ENCODE peak calls at places on chromosomes 1 and 21, in four cellular contexts. F, C, X and T are unnamed samples.

GRCh38 chr1:67540733-67541125 is 110.5 kb upstream of the SERBP1 start:
- DNase-seq in F (no peak), C (no peak), X (no peak), T (no peak)

GRCh38 chr1:24694380-24694843 is 50.8 kb upstream of the CLIC4 start:
- DNase-seq in F (no peak), C (peak), X (no peak), T (no peak)

GRCh38 chr1:40383095-40383487 is 9.6 kb downstream of the SMAP2 start:
- DNase-seq in F (no peak), C (peak), X (no peak), T (no peak)

GRCh38 chr1:224726783-224727182 is 110.7 kb downstream of the CNIH3 start:
- DNase-seq in F (no peak), C (no peak), X (peak), T (peak)

GRCh38 chr1:39753132-39754025 is 14.7 kb downstream of the PPIE start:
- DNase-seq in F (no peak), C (no peak), X (no peak), T (no peak)

GRCh38 chr1:103416681-103417318 is 108.7 kb upstream of the RNPC3 start:
- DNase-seq in F (no peak), C (no peak), X (no peak), T (no peak)

GRCh38 chr1:83641828-83642443 is 357.0 kb downstream of the TTLL7 start:
- DNase-seq in F (no peak), C (no peak), X (no peak), T (no peak)

GRCh38 chr1:161133220-161133740 is 813 bp upstream of the DEDD start:
- DNase-seq in F (no peak), C (no peak), X (no peak), T (no peak)

GRCh38 chr1:43992232-43992995 is 1.0 kb downstream of the CCDC24 start:
- DNase-seq in F (no peak), C (peak), X (no peak), T (no peak)

GRCh38 chr1:235657747-235658526 is 8.4 kb upstream of the GNG4 start:
- DNase-seq in F (no peak), C (peak), X (no peak), T (no peak)

GRCh38 chr1:150293433-150294253 is at the start of gene MRPS21:
- DNase-seq in F (peak), C (peak), X (peak), T (peak)

GRCh38 chr1:24130385-24130784 is 12.6 kb downstream of the IL22RA1 start:
- DNase-seq in F (no peak), C (no peak), X (no peak), T (no peak)

GRCh38 chr1:109537450-109538178 is 2.1 kb upstream of the GPR61 start:
- DNase-seq in F (no peak), C (no peak), X (no peak), T (no peak)

GRCh38 chr1:228110536-228110935 is 1.4 kb upstream of the MRPL55 start:
- DNase-seq in F (no peak), C (no peak), X (no peak), T (no peak)

GRCh38 chr1:36257375-36257767 is 33.1 kb downstream of the THRAP3 start:
- DNase-seq in F (no peak), C (no peak), X (peak), T (no peak)

GRCh38 chr1:46246548-46247432 is 773 bp upstream of the RAD54L start:
- DNase-seq in F (peak), C (no peak), X (peak), T (no peak)

GRCh38 chr1:93814059-93814794 is 64.8 kb downstream of the DNTTIP2 start:
- DNase-seq in F (peak), C (peak), X (no peak), T (no peak)

GRCh38 chr1:65827346-65827745 is 34.7 kb downstream of the PDE4B start:
- DNase-seq in F (no peak), C (no peak), X (no peak), T (no peak)

GRCh38 chr21:42631142-42631541 is 22.3 kb upstream of the PDE9A start:
- DNase-seq in F (no peak), C (no peak), X (no peak), T (no peak)

GRCh38 chr21:41442496-41443186 is 16.6 kb downstream of the MX1 start:
- DNase-seq in F (no peak), C (no peak), X (no peak), T (no peak)

GRCh38 chr1:39127513-39127912 is 77.0 kb upstream of the MACF1 start:
- DNase-seq in F (no peak), C (peak), X (no peak), T (peak)